ENCODE peak calls at places on chromosomes 6 and 20, in seven cellular contexts. H, L, M, I, T, P and E are unnamed samples.

GRCh38 chr20:50792708-50793574 is 1.9 kb upstream of the BCAS4 start:
- DNase-seq in H (no peak), L (no peak), M (no peak), I (no peak), T (no peak), P (no peak), E (no peak)

GRCh38 chr6:130912451-130912850 is 85.2 kb downstream of the SMLR1 start:
- DNase-seq in H (no peak), L (no peak), M (no peak), I (no peak), T (no peak), P (no peak), E (no peak)

GRCh38 chr20:63212792-63213191 is 3.1 kb downstream of the YTHDF1 start:
- DNase-seq in H (no peak), L (no peak), M (no peak), I (no peak), T (no peak), P (no peak), E (no peak)

GRCh38 chr6:41289815-41290214 is 3.3 kb upstream of the TREM1 start:
- DNase-seq in H (no peak), L (no peak), M (peak), I (no peak), T (no peak), P (no peak), E (no peak)

GRCh38 chr6:5490495-5491069 is 229.3 kb downstream of the FARS2 start:
- DNase-seq in H (no peak), L (no peak), M (no peak), I (no peak), T (no peak), P (no peak), E (no peak)

GRCh38 chr6:28922004-28922840 is 1.6 kb downstream of the TRIM27 start:
- DNase-seq in H (no peak), L (no peak), M (peak), I (peak), T (no peak), P (peak), E (peak)

GRCh38 chr6:37254881-37255280 is 2.7 kb upstream of the TBC1D22B start:
- DNase-seq in H (no peak), L (peak), M (no peak), I (no peak), T (no peak), P (no peak), E (no peak)

GRCh38 chr6:156102129-156102528 is 646.5 kb upstream of the NOX3 start:
- DNase-seq in H (no peak), L (peak), M (peak), I (peak), T (no peak), P (peak), E (no peak)

GRCh38 chr6:167426620-167427019 is 101.7 kb downstream of the TTLL2 start:
- DNase-seq in H (no peak), L (no peak), M (peak), I (no peak), T (no peak), P (peak), E (no peak)

GRCh38 chr6:167426074-167426473 is 101.2 kb downstream of the TTLL2 start:
- DNase-seq in H (no peak), L (no peak), M (no peak), I (no peak), T (no peak), P (peak), E (no peak)

GRCh38 chr6:167424700-167425099 is 99.8 kb downstream of the TTLL2 start:
- DNase-seq in H (no peak), L (no peak), M (no peak), I (no peak), T (no peak), P (no peak), E (no peak)

GRCh38 chr6:167422934-167423333 is 98.0 kb downstream of the TTLL2 start:
- DNase-seq in H (no peak), L (peak), M (no peak), I (no peak), T (no peak), P (no peak), E (no peak)

GRCh38 chr6:167424060-167424673 is 99.3 kb downstream of the TTLL2 start:
- DNase-seq in H (no peak), L (peak), M (peak), I (no peak), T (no peak), P (no peak), E (peak)
- H2AK5ac ChIP-seq in H (peak), L (no peak), M (no peak), I (no peak), T (no peak), P (no peak), E (no peak)

DNA sequence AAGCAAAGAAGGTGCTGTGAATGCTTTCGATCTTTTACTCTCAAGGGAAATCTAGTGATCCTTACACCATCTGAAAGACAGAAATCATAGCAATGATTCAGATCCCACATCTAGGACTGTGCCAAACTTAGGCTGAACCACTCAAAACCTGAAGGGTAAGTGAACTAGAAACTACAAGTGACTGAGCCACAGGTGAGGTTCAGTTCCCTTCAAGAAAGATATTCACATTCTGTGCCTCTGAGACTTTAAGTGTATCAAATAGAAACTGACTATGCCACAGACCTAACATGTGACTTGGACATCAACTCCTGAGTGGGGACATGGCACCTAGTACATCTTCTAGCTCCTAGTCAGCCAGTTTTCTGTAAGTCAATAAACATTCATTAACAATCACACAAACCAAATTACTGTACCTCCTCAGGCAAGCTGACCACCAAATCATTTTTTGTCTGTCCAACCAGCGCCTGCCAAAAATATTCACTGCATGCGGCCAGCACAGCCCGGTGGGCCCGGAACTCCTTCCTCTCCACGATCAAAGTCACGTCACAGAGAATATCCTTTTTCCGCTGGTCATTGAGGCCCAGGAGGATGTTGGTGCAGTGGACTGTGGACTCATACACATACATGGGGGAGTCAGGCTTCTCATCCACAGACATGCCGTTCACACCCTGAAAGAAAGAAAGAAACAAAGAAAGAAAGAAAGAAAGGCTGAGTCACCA is 114.1 kb downstream of the GJA10 start:
- DNase-seq in H (no peak), L (no peak), M (no peak), I (no peak), T (no peak), P (no peak), E (no peak)
- H2AK5ac ChIP-seq in H (no peak), L (no peak), M (no peak), I (peak), T (no peak), P (no peak), E (no peak)

GRCh38 chr6:36124881-36125280 is 5.4 kb upstream of the MAPK13 start:
- DNase-seq in H (no peak), L (no peak), M (no peak), I (no peak), T (no peak), P (no peak), E (no peak)
- H2AK5ac ChIP-seq in H (no peak), L (no peak), M (no peak), I (no peak), T (no peak), P (no peak), E (no peak)

GRCh38 chr6:110295451-110296145 is 62.6 kb downstream of the METTL24 start:
- DNase-seq in H (no peak), L (no peak), M (no peak), I (no peak), T (no peak), P (no peak), E (no peak)
- H2AK5ac ChIP-seq in H (no peak), L (no peak), M (no peak), I (no peak), T (no peak), P (no peak), E (no peak)

DNA sequence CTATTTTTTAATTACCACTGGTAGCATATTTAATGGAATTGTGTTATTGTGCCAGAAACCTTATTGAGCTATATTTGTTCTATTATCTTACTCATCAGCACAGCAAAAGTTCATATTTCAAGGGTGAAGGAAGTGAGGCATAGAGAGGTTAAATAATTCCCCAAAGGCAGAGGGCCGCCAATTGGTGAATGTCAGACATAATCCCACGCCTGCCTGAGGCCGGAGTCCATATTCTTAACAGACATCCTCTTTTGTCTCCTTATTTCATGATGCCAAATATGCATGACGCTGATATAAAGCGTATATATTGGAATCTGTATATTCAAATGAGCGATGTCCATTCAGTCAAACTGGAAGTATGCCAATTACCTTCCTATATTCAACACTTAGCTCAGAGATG is 505.0 kb upstream of the SLC35B3 start:
- DNase-seq in H (no peak), L (no peak), M (no peak), I (no peak), T (no peak), P (no peak), E (no peak)
- H2AK5ac ChIP-seq in H (no peak), L (no peak), M (no peak), I (no peak), T (no peak), P (no peak), E (no peak)